ENCODE peak calls at places on chromosomes 4 and X, in four cellular contexts. Z is hepatocyte, Q is tibial nerve, E is GM12878. I is an unnamed sample.

GRCh38 chr4:83552085-83552484 is 16.2 kb downstream of the GPAT3 start:
- DNase-seq in Q (no peak), E (no peak), Z (no peak), I (no peak)

GRCh38 chrX:81528041-81528440 is 326.1 kb downstream of the SH3BGRL start:
- DNase-seq in Q (no peak), E (no peak), Z (no peak), I (no peak)

GRCh38 chrX:153598541-153599191 is at the start of gene CCNQ:
- DNase-seq in Z (peak; percentile 55), E (no peak), Q (no peak), I (peak; percentile 81)

GRCh38 chr4:151671541-151672059 is 89.2 kb downstream of the GATB start:
- DNase-seq in Z (no peak), E (no peak), Q (no peak), I (no peak)

GRCh38 chrX:65821721-65822496 is 154.5 kb downstream of the MSN start:
- DNase-seq in Z (no peak), Q (no peak), E (no peak), I (no peak)

GRCh38 chrX:150212672-150213480 is 150.2 kb upstream of the MAMLD1 start:
- DNase-seq in Q (no peak), E (no peak), Z (peak; percentile 18), I (peak; percentile 14)

GRCh38 chrX:53281321-53281822 is at the start of gene IQSEC2:
- DNase-seq in E (no peak), Q (peak; percentile 69), Z (peak; percentile 80), I (peak; percentile 79)

GRCh38 chr4:138308421-138308820 is 66.3 kb upstream of the SLC7A11 start:
- DNase-seq in Z (peak; percentile 13), Q (no peak), E (no peak), I (no peak)

GRCh38 chr4:141248029-141248428 is 27.3 kb downstream of the ZNF330 start:
- DNase-seq in E (no peak), Q (no peak), Z (no peak), I (no peak)

GRCh38 chrX:15977644-15978043 is 123.0 kb upstream of the AP1S2 start:
- DNase-seq in E (no peak), Z (no peak), Q (no peak), I (no peak)

GRCh38 chr4:94216394-94216793 is 8.7 kb downstream of the SMARCAD1 start:
- DNase-seq in Q (no peak), Z (no peak), E (no peak), I (no peak)
- H3K36me3 ChIP-seq in Q (peaks cover 85% of the 10 kb centered on the region), Z (peaks cover 6% of the 10 kb centered on the region), E (peaks cover 17% of the 10 kb centered on the region), I (peaks cover 18% of the 10 kb centered on the region)

DNA sequence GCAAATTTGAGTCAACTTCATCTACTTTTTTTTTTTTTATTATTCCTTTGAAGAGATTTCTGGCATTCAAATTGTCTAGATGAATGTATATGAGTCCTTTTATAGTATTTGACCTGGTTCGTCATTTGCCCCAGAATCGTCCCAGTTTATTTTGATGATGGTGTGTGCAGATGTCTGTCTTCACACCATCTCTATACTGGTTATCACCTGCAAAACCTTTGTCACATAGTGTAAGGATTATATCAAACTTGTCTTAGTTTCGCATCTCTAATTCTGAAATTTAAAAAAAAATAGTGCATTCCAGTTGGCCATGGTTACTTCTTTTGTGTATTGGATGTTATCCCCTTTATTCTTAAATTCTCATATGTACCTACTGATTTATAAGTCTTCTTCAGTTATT is 70.5 kb upstream of the CD99 start:
- DNase-seq in Q (no peak), E (no peak), Z (no peak), I (no peak)
- H3K36me3 ChIP-seq in Q (peaks cover 66% of the 10 kb centered on the region), E (peaks cover 14% of the 10 kb centered on the region), Z (no peaks in the 10 kb centered on the region), I (peaks cover 9% of the 10 kb centered on the region)

DNA sequence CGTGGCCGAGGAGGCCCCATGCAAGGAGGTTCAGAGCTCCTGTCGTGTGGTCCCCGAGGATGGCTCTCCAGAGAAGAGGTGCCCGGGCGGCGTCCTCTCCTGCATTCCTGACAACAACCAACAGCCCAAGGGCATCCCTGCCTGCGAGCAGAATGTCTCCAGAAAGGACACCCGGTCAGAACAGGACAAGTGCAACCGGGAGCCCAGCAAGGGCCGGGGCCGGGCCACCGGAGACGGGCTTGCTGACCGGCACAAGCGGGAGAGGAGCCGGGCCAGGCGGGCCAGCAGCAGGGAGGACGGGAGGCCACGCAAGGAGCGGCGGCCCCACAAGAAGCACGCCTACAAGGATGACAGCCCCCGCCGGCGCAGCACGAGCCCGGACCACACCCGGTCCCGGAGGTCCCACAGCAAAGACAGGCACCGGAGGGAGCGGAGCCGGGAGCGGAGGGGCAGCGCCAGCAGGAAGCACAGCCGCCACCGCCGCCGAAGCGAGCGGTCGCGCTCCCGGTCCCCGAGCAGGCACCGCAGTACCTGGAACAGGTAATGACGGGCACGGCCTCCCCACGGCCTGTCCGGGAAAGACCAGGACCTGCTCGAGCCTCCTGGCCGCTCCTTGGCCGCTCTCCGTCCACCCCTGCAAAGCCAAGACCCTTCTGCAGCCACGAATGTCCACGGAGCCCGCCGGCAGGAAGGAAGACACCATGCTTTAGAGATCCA is 9.8 kb downstream of the AKAP17A start:
- DNase-seq in Z (no peak), E (no peak), Q (no peak), I (no peak)
- H3K36me3 ChIP-seq in Z (peaks cover 3% of the 10 kb centered on the region), E (peaks cover 21% of the 10 kb centered on the region), Q (peaks cover 85% of the 10 kb centered on the region), I (peaks cover 62% of the 10 kb centered on the region)

DNA sequence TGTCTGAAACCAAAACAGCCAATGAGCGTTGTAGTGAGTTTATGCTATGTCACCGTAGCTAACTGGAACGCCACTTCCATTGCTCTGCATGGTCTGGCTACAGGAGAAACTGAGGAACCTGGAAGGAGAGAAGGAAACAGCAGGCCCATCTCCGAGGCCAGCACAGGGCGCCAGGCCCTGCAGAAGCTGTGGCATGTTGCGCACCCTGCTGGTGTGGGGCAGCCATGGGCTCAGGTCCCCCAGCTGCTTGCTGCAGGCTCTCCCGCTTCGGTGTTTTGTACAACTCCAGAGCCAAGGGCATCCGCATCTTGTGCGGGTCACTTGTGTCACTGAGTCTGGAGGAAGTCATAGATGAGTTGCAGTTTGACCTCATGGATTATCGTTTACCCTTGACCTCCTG is 89.2 kb downstream of the AFAP1 start:
- DNase-seq in Z (no peak), Q (no peak), E (no peak), I (no peak)
- H3K36me3 ChIP-seq in Z (no peaks in the 10 kb centered on the region), Q (peaks cover 38% of the 10 kb centered on the region), E (no peaks in the 10 kb centered on the region), I (no peaks in the 10 kb centered on the region)

DNA sequence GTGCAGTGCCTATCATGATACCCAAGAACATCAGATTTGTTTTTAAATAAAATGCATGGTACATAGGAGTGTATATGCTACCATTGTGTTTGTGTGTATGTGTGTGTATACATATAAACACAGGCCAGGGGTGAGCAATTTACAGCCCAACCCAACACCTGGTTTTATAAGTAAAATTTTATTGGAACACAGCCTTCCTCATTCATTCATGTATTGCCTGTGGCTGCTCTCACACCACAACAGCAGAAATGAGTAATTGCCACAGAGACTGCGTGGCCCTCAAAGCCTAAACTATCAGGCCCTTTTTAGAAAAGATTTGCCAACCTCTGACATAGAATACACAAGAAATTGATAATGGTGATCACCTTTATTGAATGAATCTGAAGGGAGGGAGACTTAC is 96.7 kb downstream of the FIP1L1 start:
- DNase-seq in E (no peak), Z (no peak), Q (no peak), I (no peak)
- H3K36me3 ChIP-seq in E (no peaks in the 10 kb centered on the region), Z (no peaks in the 10 kb centered on the region), Q (no peaks in the 10 kb centered on the region), I (no peaks in the 10 kb centered on the region)

GRCh38 chr4:87835192-87835591 is 2.4 kb downstream of the MEPE start:
- DNase-seq in Z (no peak), E (no peak), Q (no peak), I (no peak)

GRCh38 chr4:87838207-87838606 is 5.4 kb downstream of the MEPE start:
- DNase-seq in Z (no peak), E (no peak), Q (no peak), I (no peak)

GRCh38 chr4:87839309-87839946 is 6.7 kb downstream of the MEPE start:
- DNase-seq in E (no peak), Q (peak; percentile 23), Z (peak; percentile 61), I (no peak)

GRCh38 chr4:87832669-87833068 is at the start of gene MEPE:
- DNase-seq in Z (no peak), E (no peak), Q (no peak), I (no peak)

DNA sequence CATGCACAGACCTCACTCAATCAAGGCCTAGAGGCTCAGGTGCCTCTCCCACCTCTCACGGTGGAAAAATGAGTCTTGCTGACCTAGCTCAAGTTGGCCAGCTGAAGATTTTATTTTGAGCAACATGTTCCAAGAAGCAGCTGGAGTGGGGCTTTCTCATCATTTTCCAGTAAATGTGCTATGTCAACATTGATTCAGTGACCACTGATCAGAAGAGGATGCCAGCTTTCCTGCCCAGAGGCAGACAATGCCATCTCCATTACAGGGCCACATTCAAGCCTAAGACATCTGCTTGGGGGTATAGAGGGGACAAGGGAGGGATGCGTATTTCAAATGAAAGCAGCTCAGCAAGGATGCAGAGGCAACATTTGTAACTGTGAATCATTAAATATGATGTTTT is 3.0 kb downstream of the MEPE start:
- DNase-seq in Q (no peak), E (no peak), Z (no peak), I (no peak)
- H3K36me3 ChIP-seq in Q (no peaks in the 10 kb centered on the region), E (no peaks in the 10 kb centered on the region), Z (no peaks in the 10 kb centered on the region), I (no peaks in the 10 kb centered on the region)